ENCODE peak calls at places on chromosomes 13 and 19, in nine cellular contexts. A, E, V, M, Q, O, X, H and K are unnamed samples.

GRCh38 chr19:35805518-35806102 is 7.0 kb downstream of the PRODH2 start:
- DNase-seq in M (no peak), H (no peak), A (no peak), O (no peak), Q (no peak), V (no peak), E (no peak), X (no peak), K (no peak)

GRCh38 chr13:58852076-58852475 is 1220.5 kb downstream of the PCDH17 start:
- DNase-seq in M (no peak), E (no peak), H (no peak), Q (no peak), O (no peak), A (no peak), V (no peak), X (peak), K (no peak)

GRCh38 chr19:29806098-29806866 is 5.5 kb upstream of the CCNE1 start:
- DNase-seq in M (no peak), V (peak), A (no peak), H (no peak), X (peak), Q (peak), O (peak), E (no peak), K (peak)

GRCh38 chr19:7980635-7981121 is 24.8 kb downstream of the ELAVL1 start:
- DNase-seq in Q (no peak), M (no peak), O (no peak), H (no peak), V (no peak), A (no peak), X (no peak), E (no peak), K (no peak)

GRCh38 chr13:77800219-77800618 is 102.7 kb downstream of the SLAIN1 start:
- DNase-seq in H (no peak), V (peak), X (no peak), O (no peak), M (no peak), A (no peak), E (no peak), Q (no peak), K (no peak)

GRCh38 chr13:90926459-90926858 is 421.0 kb upstream of the MIR17HG start:
- DNase-seq in O (no peak), Q (no peak), A (no peak), M (no peak), E (no peak), V (no peak), H (no peak), X (no peak), K (no peak)

GRCh38 chr19:39563408-39563807 is 23.4 kb upstream of the EID2 start:
- DNase-seq in V (no peak), E (no peak), H (no peak), A (no peak), O (no peak), X (peak), Q (no peak), M (no peak), K (no peak)

GRCh38 chr19:2556221-2557092 is 80.5 kb downstream of the GADD45B start:
- DNase-seq in O (no peak), E (no peak), A (no peak), V (no peak), Q (no peak), M (no peak), X (no peak), H (no peak), K (no peak)

GRCh38 chr13:24263652-24264051 is 45.7 kb upstream of the C1QTNF9 start:
- DNase-seq in Q (no peak), M (no peak), A (no peak), V (no peak), O (no peak), H (no peak), X (peak), E (no peak), K (no peak)

GRCh38 chr19:6765738-6766356 is 1.4 kb downstream of the SH2D3A start:
- DNase-seq in H (no peak), E (no peak), V (no peak), M (no peak), O (no peak), X (no peak), A (peak), Q (no peak), K (peak)

GRCh38 chr13:103605546-103606326 is 539.5 kb upstream of the SLC10A2 start:
- DNase-seq in O (no peak), A (no peak), Q (no peak), H (no peak), V (no peak), X (peak), M (no peak), E (no peak), K (no peak)

GRCh38 chr13:53379485-53379884 is 350.9 kb downstream of the OLFM4 start:
- DNase-seq in M (no peak), A (no peak), Q (no peak), X (no peak), E (no peak), V (no peak), O (no peak), H (no peak), K (no peak)

GRCh38 chr13:29511980-29512379 is 83.5 kb downstream of the SLC7A1 start:
- DNase-seq in A (no peak), E (no peak), V (peak), O (no peak), H (no peak), M (no peak), X (peak), Q (no peak), K (no peak)

GRCh38 chr13:42832341-42833153 is 51.2 kb downstream of the FAM216B start:
- DNase-seq in A (no peak), O (no peak), X (peak), V (peak), Q (no peak), M (no peak), E (no peak), H (peak), K (no peak)

GRCh38 chr19:17688853-17689595 is 870 bp upstream of the UNC13A start:
- DNase-seq in Q (no peak), A (no peak), O (no peak), H (no peak), V (no peak), X (no peak), E (no peak), M (no peak), K (no peak)

GRCh38 chr13:40328091-40328490 is 338.4 kb downstream of the FOXO1 start:
- DNase-seq in H (no peak), E (no peak), A (no peak), O (no peak), X (no peak), M (no peak), Q (no peak), V (no peak), K (no peak)

GRCh38 chr19:50832666-50833065 is 708 bp downstream of the KLK15 start:
- DNase-seq in A (no peak), X (no peak), Q (no peak), V (no peak), O (no peak), E (no peak), M (no peak), H (no peak), K (no peak)

GRCh38 chr19:38340927-38341326 is 5.3 kb downstream of the CATSPERG start:
- DNase-seq in X (no peak), E (no peak), H (no peak), M (no peak), A (no peak), O (no peak), Q (no peak), V (no peak), K (no peak)